ENCODE peak calls at places on chromosomes 16 and 17, in four cellular contexts. B, T, O and V are unnamed samples.

GRCh38 chr17:37671813-37672544 is 28.7 kb upstream of the DDX52 start:
- DNase-seq in B (no peak), T (peak), O (peak), V (no peak)

GRCh38 chr17:41773190-41773588 is 13.3 kb downstream of the JUP start:
- DNase-seq in B (no peak), O (peak), T (peak), V (no peak)

GRCh38 chr17:45092932-45093430 is 31.9 kb downstream of the NMT1 start:
- DNase-seq in B (no peak), O (peak), T (peak), V (no peak)

GRCh38 chr16:75550211-75550662 is 5.8 kb downstream of the TMEM231 start:
- DNase-seq in B (peak), T (peak), O (peak), V (no peak)

GRCh38 chr17:30291571-30292489 is at the start of gene BLMH:
- DNase-seq in T (peak), O (peak), B (peak), V (peak)

GRCh38 chr16:77591347-77591746 is 131.0 kb upstream of the NUDT7 start:
- DNase-seq in B (no peak), T (no peak), O (no peak), V (no peak)

GRCh38 chr16:29900102-29900887 is at the start of gene ASPHD1:
- DNase-seq in O (peak), B (peak), T (peak), V (no peak)

GRCh38 chr16:2692948-2693651 is 10.8 kb downstream of the KCTD5 start:
- DNase-seq in O (no peak), B (no peak), T (no peak), V (peak)

DNA sequence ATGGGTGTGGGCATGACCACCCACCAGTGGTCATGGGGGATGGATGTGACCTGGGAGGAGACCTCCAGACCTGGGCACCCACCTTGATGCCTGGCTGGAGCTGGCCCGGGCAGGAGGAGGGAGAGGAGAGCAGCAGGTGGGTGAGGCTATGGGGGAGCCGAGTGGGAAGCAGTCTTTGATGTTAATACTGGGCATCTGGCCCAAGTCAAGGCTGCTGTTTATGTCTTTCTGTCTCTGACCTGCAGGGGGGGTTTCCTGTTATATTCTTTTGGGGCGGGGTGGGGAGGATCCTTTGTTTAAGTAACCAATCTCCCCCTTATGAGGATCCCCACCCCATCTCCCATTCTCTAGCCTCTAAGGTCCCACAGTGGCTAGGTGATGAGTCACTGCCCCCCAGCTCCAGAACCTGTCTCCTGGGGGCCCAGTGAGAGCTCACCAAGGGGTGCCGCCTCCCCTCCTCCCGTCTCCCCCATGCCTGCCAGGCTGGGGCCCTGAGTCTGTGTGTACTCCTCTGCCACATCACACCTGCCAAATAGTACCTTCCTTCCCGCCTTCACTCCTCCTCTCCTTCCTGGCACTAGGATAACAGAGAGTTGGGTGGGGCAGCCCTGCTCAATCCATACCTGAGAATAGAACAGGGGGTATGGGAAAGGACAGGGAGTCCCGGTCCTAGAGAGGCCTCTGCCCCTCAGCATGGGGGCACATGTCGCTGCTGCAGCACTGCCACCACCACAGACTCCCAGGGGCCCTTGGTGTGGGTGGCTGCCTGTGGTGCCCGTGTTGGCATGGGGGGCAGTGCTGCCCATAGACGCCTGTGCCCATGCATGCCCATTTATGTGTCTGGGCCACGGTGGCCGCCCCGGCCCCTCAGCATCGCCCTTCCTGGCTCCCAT is 7.2 kb downstream of the THRA start:
- DNase-seq in T (peak), B (no peak), O (no peak), V (peak)
- TF ChIP-seq MAFK in T (no peak), B (no peak), O (no peak), V (no peak)

GRCh38 chr16:22694887-22695382 is 119.0 kb upstream of the HS3ST2 start:
- DNase-seq in B (no peak), T (no peak), O (no peak), V (no peak)
- TF ChIP-seq CHD2 in B (no peak), T (no peak), O (no peak), V (no peak)

DNA sequence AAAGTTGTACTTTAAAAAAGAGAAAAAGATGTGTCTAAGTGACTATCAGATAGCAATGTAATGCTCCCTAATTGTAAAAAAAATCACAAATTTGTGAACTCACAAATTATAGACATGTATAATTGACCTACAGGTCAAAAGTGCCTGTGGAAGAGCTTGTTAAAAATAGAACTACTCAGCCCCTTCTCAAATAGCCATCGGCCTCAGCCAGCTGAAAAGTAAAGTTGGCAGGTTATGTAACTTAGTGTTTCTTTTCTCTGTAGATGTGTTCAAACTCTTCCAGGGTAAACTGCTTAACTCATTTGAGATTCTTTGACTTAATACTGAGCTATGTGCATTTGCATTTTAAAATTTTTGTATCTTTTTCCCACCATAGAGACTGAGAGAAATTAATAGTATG is 13.3 kb downstream of the AKTIP start:
- DNase-seq in T (no peak), B (no peak), O (no peak), V (no peak)
- TF ChIP-seq MAFK in T (no peak), B (no peak), O (no peak), V (no peak)

GRCh38 chr17:13576661-13577526 is 24.8 kb downstream of the HS3ST3A1 start:
- DNase-seq in T (no peak), O (no peak), B (no peak), V (no peak)
- TF ChIP-seq CHD2 in T (no peak), O (no peak), B (no peak), V (no peak)